ENCODE peak calls at places on chromosome 6, in four cellular contexts. X is IMR-90, H is mesendoderm, E is H1. A is an unnamed sample.

GRCh38 chr6:158064725-158065251 is 83.1 kb downstream of the SYNJ2 start:
- DNase-seq in H (no peak), X (no peak), E (no peak), A (no peak)

GRCh38 chr6:139981810-139982550 is 607.5 kb upstream of the CITED2 start:
- DNase-seq in E (no peak), X (peak), H (peak), A (peak)

GRCh38 chr6:25387921-25388320 is 108.7 kb downstream of the CARMIL1 start:
- DNase-seq in X (no peak), H (no peak), E (no peak), A (no peak)

GRCh38 chr6:122801397-122801796 is 12.3 kb downstream of the SMPDL3A start:
- DNase-seq in X (no peak), H (no peak), E (no peak), A (no peak)

GRCh38 chr6:116327803-116328527 is 42.8 kb upstream of the DSE start:
- DNase-seq in E (no peak), H (peak), X (peak), A (no peak)

GRCh38 chr6:16684195-16684689 is 77.0 kb downstream of the ATXN1 start:
- DNase-seq in E (no peak), H (no peak), X (no peak), A (no peak)

GRCh38 chr6:921400-921799 is 228.5 kb upstream of the EXOC2 start:
- DNase-seq in H (no peak), X (no peak), E (no peak), A (no peak)

GRCh38 chr6:40395066-40395697 is 192.0 kb downstream of the LRFN2 start:
- DNase-seq in X (no peak), E (no peak), H (peak), A (peak)

GRCh38 chr6:37517411-37517812 is 17.7 kb upstream of the CCDC167 start:
- DNase-seq in H (no peak), E (no peak), X (no peak), A (no peak)

GRCh38 chr6:127118505-127119360 is at the start of gene RSPO3:
- DNase-seq in E (no peak), X (peak), H (peak), A (peak)

GRCh38 chr6:154112181-154112809 is 73.3 kb downstream of the OPRM1 start:
- DNase-seq in E (no peak), H (no peak), X (no peak), A (no peak)

GRCh38 chr6:132860254-132860653 is 45.9 kb downstream of the RPS12 start:
- DNase-seq in E (no peak), X (no peak), H (no peak), A (no peak)

GRCh38 chr6:133447924-133448323 is 206.8 kb downstream of the EYA4 start:
- DNase-seq in X (peak), H (no peak), E (no peak), A (no peak)

GRCh38 chr6:150200428-150201105 is 57.7 kb downstream of the PPP1R14C start:
- DNase-seq in E (no peak), H (peak), X (no peak), A (no peak)

GRCh38 chr6:150590448-150590847 is 9.2 kb upstream of the PLEKHG1 start:
- DNase-seq in H (no peak), E (no peak), X (no peak), A (no peak)

GRCh38 chr6:20833881-20834515 is 299.7 kb downstream of the CDKAL1 start:
- DNase-seq in X (no peak), E (no peak), H (peak), A (peak)

GRCh38 chr6:168123165-168123911 is 44.3 kb upstream of the FRMD1 start:
- DNase-seq in E (no peak), X (no peak), H (peak), A (peak)

GRCh38 chr6:63904844-63905243 is 269.2 kb downstream of the PHF3 start:
- DNase-seq in E (no peak), H (no peak), X (peak), A (no peak)

GRCh38 chr6:113731528-113731927 is 125.6 kb upstream of the MARCKS start:
- DNase-seq in X (no peak), E (no peak), H (no peak), A (no peak)

GRCh38 chr6:37407948-37408347 is 25.1 kb upstream of the CMTR1 start:
- DNase-seq in H (no peak), E (no peak), X (no peak), A (no peak)

GRCh38 chr6:27545271-27546046 is 72.6 kb upstream of the ZNF184 start:
- DNase-seq in H (peak), X (peak), E (peak), A (peak)

GRCh38 chr6:121951918-121952379 is 447.5 kb upstream of the HSF2 start:
- DNase-seq in H (no peak), X (peak), E (no peak), A (no peak)

GRCh38 chr6:16694789-16695188 is 66.5 kb downstream of the ATXN1 start:
- DNase-seq in X (no peak), H (no peak), E (no peak), A (no peak)

GRCh38 chr6:47485083-47485482 is 7.5 kb downstream of the CD2AP start:
- DNase-seq in H (no peak), E (no peak), X (no peak), A (no peak)

GRCh38 chr6:43334466-43335095 is 26.0 kb upstream of the CRIP3 start:
- DNase-seq in H (peak), E (peak), X (peak), A (peak)

GRCh38 chr6:33017694-33018353 is 8.4 kb upstream of the HLA-DOA start:
- DNase-seq in X (no peak), H (peak), E (no peak), A (no peak)

GRCh38 chr6:13226071-13226470 is 102.3 kb downstream of the TBC1D7 start:
- DNase-seq in E (no peak), H (no peak), X (no peak), A (no peak)

GRCh38 chr6:109503327-109504224 is 20.6 kb upstream of the ZBTB24 start:
- DNase-seq in H (no peak), X (no peak), E (no peak), A (no peak)

GRCh38 chr6:88513920-88514319 is 347.8 kb upstream of the CNR1 start:
- DNase-seq in H (no peak), X (no peak), E (no peak), A (no peak)
- H3K56ac ChIP-seq in H (no peak), X (no peak), E (no peak), A (no peak)

DNA sequence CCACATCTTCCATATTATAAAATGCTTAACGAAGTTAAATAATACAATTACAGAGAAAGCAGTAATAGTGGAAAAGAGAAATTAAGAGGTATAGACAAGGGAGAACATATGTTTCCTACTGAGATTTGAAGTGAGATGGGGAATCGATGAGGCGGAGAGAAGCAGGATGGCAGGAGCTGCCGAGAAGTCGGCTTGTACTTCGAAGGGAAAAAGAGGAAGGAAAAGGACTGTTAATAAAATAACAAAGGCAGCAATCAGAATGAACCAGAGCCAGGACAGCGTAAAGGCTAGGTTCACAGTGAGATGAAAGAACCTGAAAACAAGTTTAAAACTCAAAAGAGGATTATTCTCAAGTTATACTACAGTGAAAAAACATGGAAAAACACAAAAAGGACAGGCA is 15.3 kb downstream of the FBXL4 start:
- DNase-seq in E (no peak), H (no peak), X (no peak), A (no peak)
- H3K4me2 ChIP-seq in E (no peak), H (no peak), X (no peak), A (no peak)

DNA sequence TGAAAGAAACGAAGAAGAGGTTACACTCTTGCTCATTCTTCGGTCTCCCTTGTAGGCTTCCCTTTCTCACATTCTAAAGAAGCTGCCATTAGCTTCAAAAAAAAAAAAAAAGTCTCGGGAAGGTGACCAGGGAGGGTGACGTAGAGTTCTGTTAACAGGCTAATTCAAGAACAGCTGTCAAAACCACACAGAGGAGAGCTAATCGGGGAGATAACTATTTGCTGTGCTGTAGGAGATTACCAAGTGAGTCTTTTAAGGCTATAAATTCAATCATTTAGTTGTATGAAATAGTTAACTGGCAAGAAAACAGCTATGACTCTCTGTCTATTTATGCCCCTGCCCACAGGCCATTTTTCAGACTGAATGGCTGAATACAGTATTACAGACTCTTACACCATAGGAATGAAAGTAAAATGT is 256.8 kb downstream of the SYNE1 start:
- DNase-seq in H (peak), E (no peak), X (peak), A (no peak)
- H3K56ac ChIP-seq in H (no peak), E (no peak), X (peak), A (no peak)

DNA sequence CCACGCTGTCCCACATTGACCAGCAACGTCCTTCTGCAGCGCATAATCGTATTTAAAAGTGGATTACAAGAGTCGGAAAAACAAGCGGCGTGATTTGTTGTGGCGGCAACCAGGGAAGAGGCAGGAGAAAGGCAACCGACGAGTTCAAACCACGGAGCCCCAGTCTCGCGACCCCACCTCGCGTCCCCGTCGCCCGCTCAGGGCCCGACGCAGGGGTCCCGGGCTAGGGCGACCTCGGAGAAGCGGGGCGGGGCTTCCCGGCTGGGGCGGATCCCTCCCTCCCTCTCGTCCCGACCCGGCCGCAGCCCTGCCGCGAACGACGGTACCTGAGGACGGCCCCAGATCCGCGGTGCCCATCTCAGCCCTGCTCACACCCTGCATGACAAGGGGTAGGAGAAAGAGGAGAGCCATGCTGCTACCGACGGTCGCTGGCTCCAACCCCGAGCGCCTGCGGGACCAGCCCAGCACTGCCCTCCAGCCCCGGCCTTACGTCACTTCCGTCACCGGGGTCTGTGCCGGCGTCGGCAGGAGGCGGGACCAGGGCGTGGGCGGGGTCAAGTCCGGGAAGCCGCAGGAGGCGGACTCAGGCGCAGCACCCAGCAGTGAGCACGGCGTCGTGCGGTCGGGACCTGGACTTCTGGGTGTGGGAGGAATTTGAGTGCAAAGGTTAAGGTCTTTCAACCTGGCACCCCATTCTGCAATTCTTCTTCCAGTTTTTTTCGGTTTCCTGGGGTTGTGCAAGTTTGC is at the start of gene IFNGR1:
- DNase-seq in H (peak), X (peak), E (peak), A (peak)
- H3K4me2 ChIP-seq in H (peak), X (peak), E (peak), A (peak)

DNA sequence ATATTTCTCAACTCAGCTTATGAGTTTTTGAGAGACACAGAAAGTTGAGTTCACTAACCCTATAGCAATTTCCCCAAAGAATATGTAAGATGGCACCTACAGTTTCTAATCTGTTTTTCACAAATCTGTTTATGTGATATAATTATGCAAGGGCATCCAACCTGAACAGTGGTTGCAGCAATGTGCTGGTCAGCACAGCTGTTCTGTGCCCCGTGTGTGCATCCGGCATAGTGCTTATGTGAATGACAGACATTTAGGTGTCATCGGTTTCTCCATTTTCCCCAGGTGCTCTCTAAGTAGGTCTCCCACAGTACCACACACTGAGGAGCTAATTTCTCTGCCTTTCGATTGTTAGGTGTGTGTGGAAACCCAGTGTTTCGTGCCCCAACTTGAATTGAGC is 7.7 kb upstream of the BACH2 start:
- DNase-seq in E (no peak), H (no peak), X (no peak), A (no peak)
- H3K56ac ChIP-seq in E (no peak), H (no peak), X (no peak), A (no peak)

GRCh38 chr6:30075094-30075986 is at the start of gene RNF39:
- DNase-seq in X (no peak), H (no peak), E (no peak), A (no peak)
- H3K4me2 ChIP-seq in X (peak), H (peak), E (peak), A (peak)

GRCh38 chr6:75409928-75410327 is 83.7 kb downstream of the FILIP1 start:
- DNase-seq in X (peak), H (no peak), E (no peak), A (no peak)
- H3K56ac ChIP-seq in X (no peak), H (no peak), E (no peak), A (no peak)